ENCODE peak calls at places on chromosomes 3 and 15, in four cellular contexts. I, C, L and J are unnamed samples. For H3K36me3, the result is how much of the 10 kb centered on the place peaks cover.

GRCh38 chr3:45302470-45302869 is 76.4 kb upstream of the TMEM158 start:
- DNase-seq in L (no peak), I (no peak), C (no peak), J (no peak)

GRCh38 chr3:188006726-188007393 is 147.1 kb upstream of the LPP start:
- DNase-seq in I (peak), L (no peak), C (no peak), J (no peak)

GRCh38 chr15:35481992-35482391 is 64.0 kb downstream of the DPH6 start:
- DNase-seq in I (no peak), L (no peak), C (peak), J (no peak)

GRCh38 chr3:101193957-101194356 is 126.4 kb downstream of the IMPG2 start:
- DNase-seq in C (no peak), L (no peak), I (no peak), J (no peak)

GRCh38 chr15:71434774-71435173 is 319.5 kb downstream of the THSD4 start:
- DNase-seq in I (no peak), C (no peak), L (no peak), J (no peak)

GRCh38 chr15:62453979-62454378 is 288.9 kb upstream of the C2CD4B start:
- DNase-seq in I (no peak), C (no peak), L (no peak), J (no peak)

GRCh38 chr3:138348107-138348949 is at the start of gene MRAS:
- DNase-seq in L (peak), C (peak), I (peak), J (peak)

GRCh38 chr3:197225579-197225978 is 72.8 kb downstream of the DLG1 start:
- DNase-seq in I (no peak), C (no peak), L (no peak), J (no peak)

DNA sequence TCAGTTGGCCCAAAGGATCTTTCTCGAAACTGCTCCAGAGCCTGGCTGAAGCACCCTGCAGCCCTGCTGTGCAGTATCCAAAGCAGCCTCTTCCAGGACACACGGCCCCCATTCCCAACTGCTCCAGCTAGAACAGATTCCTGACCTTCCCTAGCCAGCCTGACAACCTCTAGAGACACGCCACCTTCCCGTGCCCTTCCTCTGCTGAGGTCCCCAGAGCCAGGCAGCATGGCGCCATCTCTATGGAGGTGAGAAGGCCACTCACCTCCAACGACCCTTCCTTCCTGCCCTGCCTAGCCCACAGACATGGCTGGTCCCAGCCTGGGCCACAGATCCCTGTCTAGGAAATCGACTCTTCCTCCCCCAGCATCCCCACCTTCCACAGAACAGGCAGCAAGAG is 3.1 kb downstream of the KIF7 start:
- DNase-seq in C (no peak), I (no peak), L (no peak), J (no peak)
- H3K36me3 ChIP-seq in C (under half), I (under half), L (under half), J (under half)

GRCh38 chr15:49239105-49239504 is 69.1 kb downstream of the GALK2 start:
- DNase-seq in C (no peak), L (no peak), I (no peak), J (no peak)

GRCh38 chr15:49247556-49248102 is 77.6 kb downstream of the GALK2 start:
- DNase-seq in L (no peak), C (no peak), I (no peak), J (no peak)

GRCh38 chr15:49236869-49237268 is 66.8 kb downstream of the GALK2 start:
- DNase-seq in C (no peak), I (no peak), L (no peak), J (no peak)

GRCh38 chr15:49238342-49238741 is 68.3 kb downstream of the GALK2 start:
- DNase-seq in C (no peak), L (no peak), I (no peak), J (no peak)

DNA sequence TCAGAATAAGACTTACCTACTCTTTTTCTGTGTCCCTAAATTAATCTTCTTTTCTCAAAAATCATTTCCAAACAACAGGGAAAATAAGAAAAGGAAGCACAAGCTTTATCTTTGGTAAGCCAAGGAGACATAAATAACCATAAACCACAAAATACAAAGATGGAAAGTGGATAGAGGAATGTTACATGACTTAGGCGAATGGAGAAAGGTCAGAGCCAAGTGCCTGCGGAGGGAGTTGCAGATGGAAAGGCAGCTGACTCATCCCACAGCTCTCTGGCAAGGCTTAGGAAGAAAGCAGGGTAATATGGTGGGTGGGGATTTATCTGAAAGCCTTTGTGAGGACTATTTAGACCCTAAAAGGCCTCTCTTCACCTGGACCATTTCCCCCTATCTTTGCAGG is 72.8 kb downstream of the GALK2 start:
- DNase-seq in L (no peak), C (no peak), I (peak), J (peak)
- H3K36me3 ChIP-seq in L (under half), C (under half), I (under half), J (under half)

DNA sequence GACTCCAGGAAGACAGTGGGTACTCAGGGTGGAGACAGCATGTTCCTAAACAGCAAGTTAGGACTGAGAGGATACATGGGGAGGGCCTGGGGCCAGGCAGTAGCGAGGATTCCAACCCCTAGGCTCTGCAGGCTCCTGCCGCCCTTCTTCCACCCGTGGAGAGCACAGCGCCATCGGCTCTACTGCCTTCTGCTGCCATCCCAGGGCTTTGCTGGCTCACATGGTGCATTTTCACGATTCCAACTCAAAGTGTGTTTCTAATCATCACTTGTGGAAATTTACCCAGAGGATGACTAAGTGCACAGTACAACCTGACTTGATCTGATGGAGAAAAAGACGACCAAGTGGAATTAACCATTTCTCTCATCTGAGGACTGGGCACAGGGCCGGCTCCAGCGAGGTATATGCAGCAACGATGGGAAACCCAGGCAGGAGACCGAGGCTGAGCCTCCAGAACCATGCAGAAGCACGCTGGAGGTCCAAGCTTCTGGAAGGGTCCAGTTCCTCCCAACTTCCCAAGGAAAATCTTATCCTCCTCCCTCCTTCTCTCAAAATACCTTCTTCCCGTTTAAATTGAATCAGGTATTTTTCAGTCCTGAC is 104.6 kb downstream of the LRIG1 start:
- DNase-seq in C (no peak), I (no peak), L (no peak), J (no peak)
- H3K36me3 ChIP-seq in C (under half), I (under half), L (half or more), J (under half)

GRCh38 chr15:25663515-25663914 is 199.6 kb downstream of the ATP10A start:
- DNase-seq in C (no peak), L (no peak), I (no peak), J (no peak)
- H3K36me3 ChIP-seq in C (under half), L (under half), I (under half), J (under half)

DNA sequence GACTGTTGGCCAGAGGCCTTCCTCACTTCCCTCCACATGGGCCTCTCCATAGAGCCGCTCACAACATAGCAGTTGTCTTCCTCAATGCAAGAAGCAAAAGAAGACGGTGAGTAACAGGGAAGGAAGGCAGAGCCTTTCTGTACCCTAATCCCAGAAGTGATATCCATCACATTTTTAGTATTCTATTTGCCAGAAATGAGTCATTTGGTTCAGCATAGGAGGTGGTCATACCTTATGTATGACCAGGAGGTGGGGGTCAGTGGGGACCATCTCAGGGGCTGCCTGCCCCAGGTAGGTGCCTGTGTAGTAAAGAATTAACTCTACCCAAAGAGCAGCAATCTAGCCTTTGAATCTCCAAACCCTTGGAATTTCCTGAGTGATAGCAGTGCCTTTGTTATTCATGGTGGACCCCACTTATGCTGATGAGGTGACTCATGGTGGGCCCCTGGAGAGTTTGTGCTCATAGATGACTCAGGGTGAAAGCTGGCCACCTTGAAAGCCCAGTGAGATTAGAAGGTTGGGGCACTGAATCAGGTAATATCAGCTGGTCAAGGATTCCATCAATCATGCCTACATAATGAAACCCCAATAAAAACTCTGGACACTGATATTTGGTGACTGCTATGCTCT is 323.9 kb upstream of the IGF1R start:
- DNase-seq in I (no peak), L (no peak), C (no peak), J (no peak)
- H3K36me3 ChIP-seq in I (under half), L (under half), C (under half), J (under half)

GRCh38 chr15:92606126-92606835 is 49.3 kb downstream of the FAM174B start:
- DNase-seq in L (no peak), C (no peak), I (no peak), J (no peak)
- H3K36me3 ChIP-seq in L (under half), C (under half), I (under half), J (under half)

GRCh38 chr3:67744699-67745098 is 90.3 kb upstream of the SUCLG2 start:
- DNase-seq in I (no peak), C (no peak), L (no peak), J (no peak)

GRCh38 chr3:67737158-67737557 is 82.7 kb upstream of the SUCLG2 start:
- DNase-seq in L (no peak), C (no peak), I (no peak), J (no peak)

GRCh38 chr3:67737911-67738865 is 83.8 kb upstream of the SUCLG2 start:
- DNase-seq in I (no peak), L (no peak), C (no peak), J (no peak)

GRCh38 chr3:67739851-67740250 is 85.4 kb upstream of the SUCLG2 start:
- DNase-seq in L (no peak), I (no peak), C (no peak), J (no peak)
- H3K36me3 ChIP-seq in L (under half), I (under half), C (under half), J (under half)

GRCh38 chr15:82074610-82075009 is 28.8 kb upstream of the MEX3B start:
- DNase-seq in C (no peak), I (no peak), L (no peak), J (no peak)

GRCh38 chr15:82080774-82081173 is 35.0 kb upstream of the MEX3B start:
- DNase-seq in L (no peak), I (no peak), C (no peak), J (no peak)

GRCh38 chr15:82081904-82082810 is 36.3 kb upstream of the MEX3B start:
- DNase-seq in C (no peak), I (no peak), L (no peak), J (peak)

DNA sequence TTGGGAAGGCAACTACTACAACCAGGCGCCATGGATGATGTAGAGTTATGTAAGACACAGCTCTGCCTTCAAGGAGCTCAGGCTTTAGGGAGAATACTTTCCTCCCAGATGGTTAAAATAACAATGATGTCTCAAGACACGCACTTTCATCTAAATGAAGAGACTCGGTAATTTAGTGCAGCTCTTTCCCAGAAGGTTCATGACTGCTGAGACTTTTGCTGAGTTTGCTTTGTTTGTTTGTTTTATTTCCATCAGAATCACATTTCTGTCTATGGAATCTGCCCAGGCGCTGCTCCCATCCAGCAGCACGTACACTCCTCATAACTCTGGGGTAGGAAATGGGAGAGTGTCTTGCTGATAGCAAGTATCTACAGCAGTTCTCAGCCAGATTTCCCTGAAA is 33.9 kb upstream of the MEX3B start:
- DNase-seq in L (no peak), I (no peak), C (no peak), J (no peak)
- H3K36me3 ChIP-seq in L (under half), I (under half), C (under half), J (under half)